ENCODE peak calls at places on chromosomes 6 and 20, in six cellular contexts. L is HCT116, M is HepG2, X is PC-9, A is tibial nerve, F is right lobe of liver. Z is an unnamed sample. For H3K4me1 and H3K9me3, the result is how much of the 10 kb centered on the place peaks cover.

GRCh38 chr6:35496036-35496850 is 636 bp downstream of the TEAD3 start:
- DNase-seq in L (no peak), F (peak), A (no peak), X (peak), M (peak), Z (peak)

GRCh38 chr6:167566711-167567141 is 241.8 kb downstream of the TTLL2 start:
- DNase-seq in F (no peak), M (no peak), X (no peak), A (peak), L (no peak), Z (no peak)

GRCh38 chr20:32763202-32763999 is 1.2 kb downstream of the DNMT3B start:
- DNase-seq in F (no peak), A (no peak), M (no peak), X (peak), L (no peak), Z (no peak)

GRCh38 chr20:51221791-51222408 is 199.0 kb upstream of the KCNG1 start:
- DNase-seq in A (no peak), F (no peak), X (peak), L (peak), M (no peak), Z (no peak)

GRCh38 chr6:33312361-33313104 is 1.3 kb downstream of the TAPBP start:
- DNase-seq in X (peak), F (peak), A (peak), M (peak), L (peak), Z (no peak)

GRCh38 chr6:52253494-52253893 is 9.2 kb upstream of the IL17F start:
- DNase-seq in L (no peak), A (no peak), F (no peak), X (no peak), M (no peak), Z (no peak)

GRCh38 chr6:169722362-169723199 is 1.7 kb downstream of the PHF10 start:
- DNase-seq in F (peak), L (no peak), A (peak), X (peak), M (peak), Z (no peak)

GRCh38 chr6:111718326-111718725 is 112.6 kb upstream of the TRAF3IP2 start:
- DNase-seq in L (no peak), X (no peak), M (no peak), F (no peak), A (no peak), Z (peak)

GRCh38 chr20:43721429-43722152 is 5.2 kb downstream of the GTSF1L start:
- DNase-seq in L (no peak), F (no peak), X (no peak), A (no peak), M (no peak), Z (no peak)

GRCh38 chr20:47392015-47392720 is 35.7 kb upstream of the ZMYND8 start:
- DNase-seq in A (no peak), X (peak), M (peak), L (peak), F (no peak), Z (no peak)

GRCh38 chr20:64186071-64186598 is 21.9 kb downstream of the MYT1 start:
- DNase-seq in L (no peak), F (no peak), X (no peak), M (no peak), A (no peak), Z (no peak)

GRCh38 chr6:144922120-144922722 is 637.1 kb downstream of the UTRN start:
- DNase-seq in A (no peak), F (peak), L (no peak), M (no peak), X (no peak), Z (no peak)

GRCh38 chr6:31588871-31589650 is 3.0 kb downstream of the LST1 start:
- DNase-seq in M (no peak), L (no peak), X (no peak), F (no peak), A (no peak), Z (no peak)

GRCh38 chr6:40962241-40962640 is 76.8 kb downstream of the UNC5CL start:
- DNase-seq in F (no peak), A (no peak), L (peak), X (peak), M (peak), Z (no peak)

GRCh38 chr20:46400828-46401477 is 5.5 kb downstream of the ELMO2 start:
- DNase-seq in F (no peak), X (no peak), M (no peak), L (no peak), A (no peak), Z (no peak)

GRCh38 chr20:7938058-7938457 is 2.2 kb downstream of the HAO1 start:
- DNase-seq in L (no peak), F (no peak), A (no peak), X (no peak), M (no peak), Z (no peak)

GRCh38 chr6:111406200-111406711 is 76.8 kb downstream of the REV3L start:
- DNase-seq in L (no peak), F (no peak), A (no peak), M (no peak), X (no peak), Z (no peak)

GRCh38 chr6:7139835-7140470 is 32.2 kb downstream of the RREB1 start:
- DNase-seq in X (no peak), A (no peak), M (peak), L (no peak), F (no peak), Z (no peak)

GRCh38 chr6:7137335-7138106 is 29.8 kb downstream of the RREB1 start:
- DNase-seq in M (no peak), A (peak), F (no peak), X (no peak), L (no peak), Z (peak)

GRCh38 chr6:7136859-7137334 is 29.1 kb downstream of the RREB1 start:
- DNase-seq in X (no peak), F (no peak), M (no peak), L (no peak), A (no peak), Z (no peak)

GRCh38 chr6:7138921-7139358 is 31.2 kb downstream of the RREB1 start:
- DNase-seq in X (no peak), A (no peak), M (peak), L (peak), F (peak), Z (no peak)

DNA sequence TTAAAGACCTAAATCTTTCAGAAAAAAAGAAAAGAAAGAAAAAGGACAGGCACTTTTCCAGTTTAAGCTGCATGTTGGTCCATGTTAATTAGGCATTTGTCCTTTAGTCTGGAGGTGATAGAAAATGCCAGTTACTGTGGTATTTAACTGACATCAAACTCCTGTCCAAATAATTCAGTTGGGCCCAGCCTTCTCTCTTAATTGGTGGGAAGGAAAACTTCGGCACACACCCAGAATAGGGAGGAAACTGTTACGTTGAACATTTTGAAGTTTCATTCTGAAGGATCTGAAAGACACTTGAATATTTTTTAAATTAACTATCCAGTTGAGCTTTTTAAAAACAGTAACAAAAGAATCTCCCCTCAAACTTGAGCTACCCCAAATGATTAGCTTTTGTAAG is 30.4 kb downstream of the RREB1 start:
- DNase-seq in F (no peak), A (no peak), X (no peak), M (no peak), L (no peak), Z (no peak)
- H3K4me1 ChIP-seq in F (half or more), A (under half), X (under half), M (half or more), L (under half), Z (under half)

DNA sequence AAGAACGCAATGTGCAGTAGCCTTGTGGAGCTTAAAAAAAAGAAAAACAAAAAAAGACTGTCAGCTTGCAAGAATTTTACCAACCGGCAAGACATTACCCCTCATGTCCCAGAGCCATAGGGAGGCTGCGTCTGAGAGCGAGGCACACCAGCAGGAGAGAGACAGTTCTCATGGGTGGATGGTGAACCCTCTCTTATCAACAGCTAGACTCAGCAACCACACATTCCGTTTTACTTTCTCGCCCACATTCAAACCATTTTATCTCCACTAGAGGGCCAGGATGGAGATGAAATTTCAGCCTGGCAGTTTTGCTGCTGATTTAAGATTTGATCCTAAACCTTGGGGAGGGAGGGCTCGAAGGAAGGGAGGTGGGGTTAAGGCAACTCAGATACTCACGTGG is 247.0 kb downstream of the ATXN1 start:
- DNase-seq in M (peak), F (no peak), X (no peak), L (no peak), A (peak), Z (no peak)
- TF ChIP-seq CTCF in M (peak), F (peak), X (peak), L (peak), A (peak), Z (peak)

GRCh38 chr20:36145877-36146707 is 8.4 kb upstream of the EPB41L1 start:
- DNase-seq in X (no peak), A (no peak), F (no peak), L (no peak), M (no peak), Z (peak)
- H3K9me3 ChIP-seq in X (under half), A (under half), F (under half), L (under half), M (under half), Z (under half)

GRCh38 chr6:129113637-129114036 is 230.7 kb downstream of the LAMA2 start:
- DNase-seq in X (no peak), M (no peak), L (no peak), F (no peak), A (no peak), Z (no peak)

GRCh38 chr6:129110687-129111343 is 227.9 kb downstream of the LAMA2 start:
- DNase-seq in L (no peak), M (no peak), A (no peak), F (no peak), X (no peak), Z (no peak)

GRCh38 chr6:129114992-129115391 is 232.1 kb downstream of the LAMA2 start:
- DNase-seq in X (no peak), F (no peak), M (no peak), L (no peak), A (no peak), Z (no peak)

GRCh38 chr6:129112591-129112990 is 229.7 kb downstream of the LAMA2 start:
- DNase-seq in L (no peak), A (no peak), X (no peak), M (no peak), F (no peak), Z (no peak)

DNA sequence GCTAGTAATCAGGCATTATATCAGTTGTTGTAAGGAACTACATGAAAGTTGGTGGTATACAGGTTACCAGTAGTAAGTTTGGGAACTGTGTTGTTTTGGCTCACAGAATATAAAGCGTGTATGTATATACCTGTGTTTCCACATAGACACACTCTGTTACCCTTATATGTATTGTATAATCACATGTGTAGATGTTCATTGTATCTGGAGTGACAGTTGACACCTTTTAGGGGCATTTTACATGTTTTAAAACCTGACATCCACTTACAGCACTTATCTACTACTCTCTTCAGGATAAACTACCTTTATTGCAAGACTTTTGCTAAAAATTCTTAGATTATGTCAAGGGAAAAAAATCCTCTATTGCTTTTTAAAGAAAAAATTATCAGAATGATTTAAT is 228.9 kb downstream of the LAMA2 start:
- DNase-seq in M (no peak), F (no peak), X (no peak), A (no peak), L (no peak), Z (no peak)
- H3K4me1 ChIP-seq in M (under half), F (under half), X (under half), A (under half), L (under half), Z (under half)

GRCh38 chr6:11637266-11637665 is 99.7 kb downstream of the TMEM170B start:
- DNase-seq in F (no peak), L (no peak), X (no peak), M (no peak), A (no peak), Z (peak)
- TF ChIP-seq CTCF in F (no peak), L (no peak), X (no peak), M (no peak), A (no peak), Z (no peak)

GRCh38 chr20:56273491-56273890 is 25.0 kb downstream of the MC3R start:
- DNase-seq in X (no peak), A (no peak), F (no peak), L (no peak), M (no peak), Z (no peak)

GRCh38 chr20:56271974-56272373 is 23.4 kb downstream of the MC3R start:
- DNase-seq in F (no peak), X (no peak), A (no peak), M (no peak), L (no peak), Z (no peak)

GRCh38 chr20:56274156-56274555 is 25.6 kb downstream of the MC3R start:
- DNase-seq in F (no peak), M (no peak), A (no peak), X (no peak), L (no peak), Z (no peak)

DNA sequence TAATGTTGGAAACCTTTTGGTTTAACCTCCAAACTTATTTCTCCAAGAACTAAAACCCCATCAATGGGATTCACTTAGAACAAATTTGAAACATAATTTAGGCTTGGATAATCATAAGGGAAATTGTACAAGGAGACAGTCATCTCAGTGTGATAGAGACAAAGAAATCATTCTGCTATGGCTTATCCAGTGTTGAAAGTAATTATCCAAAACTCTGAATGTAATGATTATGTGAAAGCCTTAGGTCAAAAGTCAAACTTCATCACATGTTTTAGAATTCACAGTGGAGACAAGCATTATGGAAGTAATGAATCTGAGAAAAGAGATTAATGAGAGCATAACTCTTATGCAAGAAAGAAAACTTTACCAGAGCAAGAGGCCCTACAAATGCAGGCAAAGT is 20.0 kb downstream of the MC3R start:
- DNase-seq in L (no peak), F (no peak), M (no peak), X (no peak), A (no peak), Z (no peak)
- H3K9me3 ChIP-seq in L (under half), F (under half), M (under half), X (under half), A (under half), Z (under half)

GRCh38 chr6:15249371-15250019 is 3.6 kb downstream of the JARID2 start:
- DNase-seq in A (no peak), F (no peak), L (no peak), M (no peak), X (no peak), Z (no peak)

GRCh38 chr6:15246217-15247211 is 645 bp downstream of the JARID2 start:
- DNase-seq in M (no peak), L (no peak), X (no peak), A (no peak), F (no peak), Z (no peak)

GRCh38 chr6:15248451-15249370 is 2.8 kb downstream of the JARID2 start:
- DNase-seq in F (peak), L (peak), M (peak), A (peak), X (peak), Z (peak)

GRCh38 chr6:15247214-15247749 is 1.4 kb downstream of the JARID2 start:
- DNase-seq in A (no peak), F (no peak), L (no peak), M (no peak), X (no peak), Z (no peak)

DNA sequence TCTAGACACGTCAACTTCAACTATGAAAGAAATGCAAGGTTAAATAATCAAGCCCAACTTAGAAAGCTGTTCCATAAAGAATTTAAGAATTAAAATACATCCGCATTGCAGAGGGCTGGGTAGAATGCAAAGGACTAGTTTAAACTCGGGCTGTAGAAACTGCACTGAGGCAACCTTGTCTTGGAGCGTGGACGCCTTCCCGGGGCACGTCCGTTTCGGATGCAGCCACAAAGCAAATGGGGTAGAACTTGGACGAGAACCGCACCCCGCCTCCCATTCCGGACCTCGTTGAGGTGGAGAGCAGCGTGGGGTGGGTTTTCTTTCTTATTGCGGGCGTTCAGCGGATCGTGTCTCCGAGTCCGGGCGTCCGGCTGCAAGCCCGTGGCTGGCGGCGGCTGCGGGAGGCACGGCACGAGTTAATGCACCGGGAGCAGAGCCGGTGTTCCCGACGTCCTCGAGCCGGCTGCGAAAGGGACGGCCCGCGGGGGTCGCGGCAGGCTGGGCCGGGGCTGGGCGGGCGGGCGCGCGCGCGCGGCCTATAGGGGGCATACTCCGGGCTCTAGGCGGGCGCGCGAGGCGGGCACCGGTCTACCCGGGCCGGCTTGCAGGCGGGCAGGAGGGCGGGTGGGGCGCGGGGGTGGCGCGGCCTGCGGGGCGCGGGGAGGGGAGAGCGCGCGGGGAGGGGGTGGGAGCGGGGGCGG is 2.0 kb downstream of the JARID2 start:
- DNase-seq in L (no peak), M (peak), A (peak), X (peak), F (peak), Z (peak)
- H3K4me1 ChIP-seq in L (under half), M (under half), A (under half), X (half or more), F (under half), Z (under half)